ENCODE peak calls at places on chromosomes 1 and 21, in ten cellular contexts. One of them, this sample, is unnamed.

GRCh38 chr21:42548687-42549406 is 35.2 kb downstream of the SLC37A1 start:
- DNase-seq in midbrain: no peak
- DNase-seq in activated T-cell treated with anti-CD3 and anti-CD28 coated beads for 1 hour: no peak
- DNase-seq in CD8-positive, alpha-beta T cell: no peak
- DNase-seq in small intestine: no peak
- DNase-seq in D341Med: no peak
- DNase-seq in PC-3: no peak
- DNase-seq in NCI-H69: no peak
- DNase-seq in neural crest cell: no peak
- DNase-seq in fibroblast of villous mesenchyme: no peak
- DNase-seq in this sample: no peak

GRCh38 chr1:180462099-180462498 is 40.3 kb downstream of the ACBD6 start:
- DNase-seq in midbrain: no peak
- DNase-seq in activated T-cell treated with anti-CD3 and anti-CD28 coated beads for 1 hour: no peak
- DNase-seq in CD8-positive, alpha-beta T cell: no peak
- DNase-seq in small intestine: no peak
- DNase-seq in D341Med: no peak
- DNase-seq in PC-3: no peak
- DNase-seq in NCI-H69: no peak
- DNase-seq in neural crest cell: no peak
- DNase-seq in fibroblast of villous mesenchyme: peak
- DNase-seq in this sample: no peak

GRCh38 chr1:6028042-6028895 is 17.4 kb upstream of the KCNAB2 start:
- DNase-seq in midbrain: peak
- DNase-seq in activated T-cell treated with anti-CD3 and anti-CD28 coated beads for 1 hour: peak
- DNase-seq in CD8-positive, alpha-beta T cell: peak
- DNase-seq in small intestine: peak
- DNase-seq in D341Med: no peak
- DNase-seq in PC-3: no peak
- DNase-seq in NCI-H69: no peak
- DNase-seq in neural crest cell: no peak
- DNase-seq in fibroblast of villous mesenchyme: no peak
- DNase-seq in this sample: no peak

GRCh38 chr1:5856246-5856815 is 135.9 kb downstream of the NPHP4 start:
- DNase-seq in midbrain: no peak
- DNase-seq in activated T-cell treated with anti-CD3 and anti-CD28 coated beads for 1 hour: no peak
- DNase-seq in CD8-positive, alpha-beta T cell: no peak
- DNase-seq in small intestine: no peak
- DNase-seq in D341Med: no peak
- DNase-seq in PC-3: peak
- DNase-seq in NCI-H69: no peak
- DNase-seq in neural crest cell: no peak
- DNase-seq in fibroblast of villous mesenchyme: peak
- DNase-seq in this sample: no peak

GRCh38 chr1:162992945-162993344 is 76.2 kb upstream of the RGS4 start:
- DNase-seq in midbrain: no peak
- DNase-seq in activated T-cell treated with anti-CD3 and anti-CD28 coated beads for 1 hour: no peak
- DNase-seq in CD8-positive, alpha-beta T cell: no peak
- DNase-seq in small intestine: no peak
- DNase-seq in D341Med: no peak
- DNase-seq in PC-3: no peak
- DNase-seq in NCI-H69: no peak
- DNase-seq in neural crest cell: no peak
- DNase-seq in fibroblast of villous mesenchyme: peak
- DNase-seq in this sample: no peak

GRCh38 chr1:156931553-156931952 is 11.1 kb downstream of the LRRC71 start:
- DNase-seq in midbrain: no peak
- DNase-seq in activated T-cell treated with anti-CD3 and anti-CD28 coated beads for 1 hour: no peak
- DNase-seq in CD8-positive, alpha-beta T cell: no peak
- DNase-seq in small intestine: peak
- DNase-seq in D341Med: no peak
- DNase-seq in PC-3: no peak
- DNase-seq in NCI-H69: peak
- DNase-seq in neural crest cell: no peak
- DNase-seq in fibroblast of villous mesenchyme: peak
- DNase-seq in this sample: no peak

GRCh38 chr1:228236744-228237143 is 28.9 kb downstream of the OBSCN start:
- DNase-seq in midbrain: no peak
- DNase-seq in activated T-cell treated with anti-CD3 and anti-CD28 coated beads for 1 hour: no peak
- DNase-seq in CD8-positive, alpha-beta T cell: no peak
- DNase-seq in small intestine: peak
- DNase-seq in D341Med: peak
- DNase-seq in PC-3: peak
- DNase-seq in NCI-H69: peak
- DNase-seq in neural crest cell: peak
- DNase-seq in fibroblast of villous mesenchyme: peak
- DNase-seq in this sample: peak

GRCh38 chr1:200302192-200302892 is 107.5 kb downstream of the ZNF281 start:
- DNase-seq in midbrain: peak
- DNase-seq in activated T-cell treated with anti-CD3 and anti-CD28 coated beads for 1 hour: peak
- DNase-seq in CD8-positive, alpha-beta T cell: peak
- DNase-seq in small intestine: peak
- DNase-seq in D341Med: peak
- DNase-seq in PC-3: peak
- DNase-seq in NCI-H69: peak
- DNase-seq in neural crest cell: no peak
- DNase-seq in fibroblast of villous mesenchyme: peak
- DNase-seq in this sample: peak

GRCh38 chr1:98232678-98233077 is 311.8 kb upstream of the DPYD start:
- DNase-seq in midbrain: no peak
- DNase-seq in activated T-cell treated with anti-CD3 and anti-CD28 coated beads for 1 hour: no peak
- DNase-seq in CD8-positive, alpha-beta T cell: no peak
- DNase-seq in small intestine: no peak
- DNase-seq in D341Med: no peak
- DNase-seq in PC-3: no peak
- DNase-seq in NCI-H69: no peak
- DNase-seq in neural crest cell: no peak
- DNase-seq in fibroblast of villous mesenchyme: no peak
- DNase-seq in this sample: no peak

GRCh38 chr1:204806943-204807624 is 63.6 kb upstream of the NFASC start:
- DNase-seq in midbrain: peak
- DNase-seq in activated T-cell treated with anti-CD3 and anti-CD28 coated beads for 1 hour: peak
- DNase-seq in CD8-positive, alpha-beta T cell: peak
- DNase-seq in small intestine: peak
- DNase-seq in D341Med: peak
- DNase-seq in PC-3: peak
- DNase-seq in NCI-H69: peak
- DNase-seq in neural crest cell: peak
- DNase-seq in fibroblast of villous mesenchyme: peak
- DNase-seq in this sample: peak

GRCh38 chr1:221310180-221310579 is 430.9 kb downstream of the HLX start:
- DNase-seq in midbrain: no peak
- DNase-seq in activated T-cell treated with anti-CD3 and anti-CD28 coated beads for 1 hour: no peak
- DNase-seq in CD8-positive, alpha-beta T cell: no peak
- DNase-seq in small intestine: no peak
- DNase-seq in D341Med: peak
- DNase-seq in PC-3: no peak
- DNase-seq in NCI-H69: peak
- DNase-seq in neural crest cell: no peak
- DNase-seq in fibroblast of villous mesenchyme: no peak
- DNase-seq in this sample: peak

GRCh38 chr21:35565204-35565611 is 495.1 kb downstream of the SETD4 start:
- DNase-seq in midbrain: no peak
- DNase-seq in activated T-cell treated with anti-CD3 and anti-CD28 coated beads for 1 hour: no peak
- DNase-seq in CD8-positive, alpha-beta T cell: no peak
- DNase-seq in small intestine: no peak
- DNase-seq in D341Med: no peak
- DNase-seq in PC-3: peak
- DNase-seq in NCI-H69: no peak
- DNase-seq in neural crest cell: peak
- DNase-seq in fibroblast of villous mesenchyme: peak
- DNase-seq in this sample: no peak

GRCh38 chr21:39597595-39598185 is 15.1 kb upstream of the B3GALT5 start:
- DNase-seq in midbrain: peak
- DNase-seq in activated T-cell treated with anti-CD3 and anti-CD28 coated beads for 1 hour: no peak
- DNase-seq in CD8-positive, alpha-beta T cell: no peak
- DNase-seq in small intestine: no peak
- DNase-seq in D341Med: no peak
- DNase-seq in PC-3: no peak
- DNase-seq in NCI-H69: no peak
- DNase-seq in neural crest cell: no peak
- DNase-seq in fibroblast of villous mesenchyme: no peak
- DNase-seq in this sample: peak

GRCh38 chr1:32239790-32240139 is 7.3 kb upstream of the FAM167B start:
- DNase-seq in midbrain: no peak
- DNase-seq in activated T-cell treated with anti-CD3 and anti-CD28 coated beads for 1 hour: no peak
- DNase-seq in CD8-positive, alpha-beta T cell: no peak
- DNase-seq in small intestine: no peak
- DNase-seq in D341Med: no peak
- DNase-seq in PC-3: no peak
- DNase-seq in NCI-H69: peak
- DNase-seq in neural crest cell: no peak
- DNase-seq in fibroblast of villous mesenchyme: no peak
- DNase-seq in this sample: peak

GRCh38 chr1:18902523-18903312 is at the start of gene ALDH4A1:
- DNase-seq in midbrain: peak
- DNase-seq in activated T-cell treated with anti-CD3 and anti-CD28 coated beads for 1 hour: peak
- DNase-seq in CD8-positive, alpha-beta T cell: peak
- DNase-seq in small intestine: peak
- DNase-seq in D341Med: peak
- DNase-seq in PC-3: peak
- DNase-seq in NCI-H69: peak
- DNase-seq in neural crest cell: peak
- DNase-seq in fibroblast of villous mesenchyme: peak
- DNase-seq in this sample: peak

GRCh38 chr1:52403566-52404115 is 582 bp downstream of the ORC1 start:
- DNase-seq in midbrain: no peak
- DNase-seq in activated T-cell treated with anti-CD3 and anti-CD28 coated beads for 1 hour: no peak
- DNase-seq in CD8-positive, alpha-beta T cell: peak
- DNase-seq in small intestine: peak
- DNase-seq in D341Med: no peak
- DNase-seq in PC-3: peak
- DNase-seq in NCI-H69: peak
- DNase-seq in neural crest cell: no peak
- DNase-seq in fibroblast of villous mesenchyme: peak
- DNase-seq in this sample: peak

GRCh38 chr1:100847481-100847880 is 47.2 kb downstream of the EXTL2 start:
- DNase-seq in midbrain: no peak
- DNase-seq in activated T-cell treated with anti-CD3 and anti-CD28 coated beads for 1 hour: no peak
- DNase-seq in CD8-positive, alpha-beta T cell: no peak
- DNase-seq in small intestine: no peak
- DNase-seq in D341Med: no peak
- DNase-seq in PC-3: no peak
- DNase-seq in NCI-H69: no peak
- DNase-seq in neural crest cell: no peak
- DNase-seq in fibroblast of villous mesenchyme: peak
- DNase-seq in this sample: no peak

GRCh38 chr21:45470087-45470515 is 65.1 kb downstream of the COL18A1 start:
- DNase-seq in midbrain: no peak
- DNase-seq in activated T-cell treated with anti-CD3 and anti-CD28 coated beads for 1 hour: no peak
- DNase-seq in CD8-positive, alpha-beta T cell: no peak
- DNase-seq in small intestine: no peak
- DNase-seq in D341Med: no peak
- DNase-seq in PC-3: no peak
- DNase-seq in NCI-H69: no peak
- DNase-seq in neural crest cell: no peak
- DNase-seq in fibroblast of villous mesenchyme: peak
- DNase-seq in this sample: no peak

GRCh38 chr1:176826265-176826664 is 338.2 kb downstream of the ASTN1 start:
- DNase-seq in midbrain: no peak
- DNase-seq in activated T-cell treated with anti-CD3 and anti-CD28 coated beads for 1 hour: no peak
- DNase-seq in CD8-positive, alpha-beta T cell: no peak
- DNase-seq in small intestine: no peak
- DNase-seq in D341Med: peak
- DNase-seq in PC-3: no peak
- DNase-seq in NCI-H69: no peak
- DNase-seq in neural crest cell: no peak
- DNase-seq in fibroblast of villous mesenchyme: no peak
- DNase-seq in this sample: no peak

GRCh38 chr1:218165687-218166088 is 119.4 kb upstream of the RRP15 start:
- DNase-seq in midbrain: no peak
- DNase-seq in activated T-cell treated with anti-CD3 and anti-CD28 coated beads for 1 hour: no peak
- DNase-seq in CD8-positive, alpha-beta T cell: no peak
- DNase-seq in small intestine: no peak
- DNase-seq in D341Med: peak
- DNase-seq in PC-3: peak
- DNase-seq in NCI-H69: peak
- DNase-seq in neural crest cell: no peak
- DNase-seq in fibroblast of villous mesenchyme: peak
- DNase-seq in this sample: peak

GRCh38 chr1:23556661-23557470 is 2.4 kb downstream of the ID3 start:
- DNase-seq in midbrain: no peak
- DNase-seq in activated T-cell treated with anti-CD3 and anti-CD28 coated beads for 1 hour: no peak
- DNase-seq in CD8-positive, alpha-beta T cell: no peak
- DNase-seq in small intestine: peak
- DNase-seq in D341Med: no peak
- DNase-seq in PC-3: no peak
- DNase-seq in NCI-H69: peak
- DNase-seq in neural crest cell: no peak
- DNase-seq in fibroblast of villous mesenchyme: peak
- DNase-seq in this sample: peak